ENCODE peak calls at places on chromosomes 11 and 22, in six cellular contexts. Q is GM03348; P is HuH-7.5; T is stimulated activated CD8-positive, alpha-beta memory T cell treated with anti-CD3 and anti-CD28 coated beads, Interleukin-15, amount 100 ng/mL, for 1 hour; I is Daoy; R is erythroblast. C is an unnamed sample.

GRCh38 chr11:60700689-60701508 is 1.5 kb downstream of the MS4A8 start:
- DNase-seq in Q (no peak), P (no peak), T (no peak), I (peak), R (peak), C (no peak)

GRCh38 chr22:47802446-47802845 is 1040.0 kb downstream of the TBC1D22A start:
- DNase-seq in I (peak), R (no peak), P (no peak), Q (no peak), T (no peak), C (no peak)

GRCh38 chr22:26589367-26589844 is 526 bp downstream of the TPST2 start:
- DNase-seq in P (peak), T (no peak), R (peak), I (peak), Q (peak), C (peak)

GRCh38 chr22:43077121-43077877 is 11.9 kb downstream of the TTLL1 start:
- DNase-seq in P (no peak), Q (no peak), T (no peak), I (no peak), R (no peak), C (no peak)

GRCh38 chr11:69394902-69395690 is 86.4 kb upstream of the LINC01488 start:
- DNase-seq in R (no peak), Q (no peak), T (no peak), I (no peak), P (no peak), C (no peak)

GRCh38 chr11:31050061-31050790 is 319.3 kb downstream of the DCDC1 start:
- DNase-seq in T (no peak), P (no peak), R (no peak), Q (no peak), I (no peak), C (no peak)

GRCh38 chr11:35111171-35112055 is 27.6 kb upstream of the CD44 start:
- DNase-seq in Q (peak), R (no peak), P (no peak), T (no peak), I (peak), C (peak)

GRCh38 chr11:71204748-71205664 is 47.4 kb downstream of the SHANK2 start:
- DNase-seq in P (no peak), T (no peak), Q (no peak), I (no peak), R (no peak), C (no peak)

GRCh38 chr11:43579171-43579918 is 101.2 kb upstream of the HSD17B12 start:
- DNase-seq in P (peak), Q (peak), R (peak), T (no peak), I (peak), C (no peak)

GRCh38 chr22:43308451-43309235 is 34.5 kb downstream of the SCUBE1 start:
- DNase-seq in Q (no peak), R (no peak), T (no peak), I (no peak), P (no peak), C (no peak)

GRCh38 chr11:95877288-95877687 is 46.6 kb downstream of the MTMR2 start:
- DNase-seq in T (no peak), I (peak), R (no peak), Q (peak), P (no peak), C (no peak)

GRCh38 chr11:128453444-128454336 is 133.7 kb downstream of the ETS1 start:
- DNase-seq in P (no peak), T (no peak), R (no peak), I (peak), Q (peak), C (peak)

GRCh38 chr22:45302047-45302446 is 7.7 kb upstream of the FAM118A start:
- DNase-seq in I (peak), Q (peak), P (no peak), T (no peak), R (no peak), C (no peak)

GRCh38 chr11:48103621-48104561 is 112.7 kb upstream of the OR4B1 start:
- DNase-seq in I (no peak), T (no peak), Q (peak), R (no peak), P (no peak), C (no peak)

GRCh38 chr11:70111269-70112016 is 33.3 kb downstream of the ANO1 start:
- DNase-seq in I (peak), T (no peak), R (no peak), P (no peak), Q (no peak), C (peak)

GRCh38 chr22:43272869-43273318 is 70.3 kb downstream of the SCUBE1 start:
- DNase-seq in Q (no peak), T (no peak), R (no peak), P (no peak), I (no peak), C (no peak)

GRCh38 chr11:62394825-62395538 is 23.9 kb upstream of the SCGB1A1 start:
- DNase-seq in P (peak), Q (peak), R (peak), T (no peak), I (peak), C (peak)

GRCh38 chr22:46625113-46625842 is 5.1 kb downstream of the GRAMD4 start:
- DNase-seq in T (no peak), I (no peak), R (no peak), P (no peak), Q (no peak), C (no peak)

GRCh38 chr11:83072689-83073242 is 1.1 kb upstream of the RAB30 start:
- DNase-seq in Q (no peak), R (no peak), P (no peak), T (no peak), I (no peak), C (no peak)

GRCh38 chr22:45548991-45549736 is 46.5 kb downstream of the FBLN1 start:
- DNase-seq in T (no peak), P (no peak), R (peak), I (peak), Q (peak), C (peak)

GRCh38 chr11:118612378-118612777 is 5.0 kb downstream of the PHLDB1 start:
- DNase-seq in T (no peak), Q (no peak), P (no peak), R (no peak), I (no peak), C (peak)

GRCh38 chr11:131811380-131811779 is 441.0 kb downstream of the NTM start:
- DNase-seq in P (no peak), R (no peak), I (peak), Q (no peak), T (no peak), C (no peak)

GRCh38 chr11:117456027-117456720 is 128.5 kb downstream of the CEP164 start:
- DNase-seq in T (no peak), Q (no peak), P (no peak), R (no peak), I (no peak), C (no peak)

C was measured in left cardiac atrium.